ENCODE peak calls at places on chromosome 10, in eight cellular contexts. I is natural killer cell, Z is A549, B is neural crest cell, R is colonic mucosa, V is heart right ventricle, H is sigmoid colon, L is HCT116. G is an unnamed sample.

GRCh38 chr10:79293841-79294705 is 53.2 kb upstream of the PPIF start:
- DNase-seq in I (no peak), Z (no peak), B (no peak), R (no peak), V (no peak), H (no peak), L (no peak), G (peak)

GRCh38 chr10:50561816-50562215 is 61.9 kb downstream of the SGMS1 start:
- DNase-seq in I (no peak), Z (no peak), B (no peak), R (no peak), V (no peak), H (no peak), L (no peak), G (peak)

GRCh38 chr10:17084989-17085725 is 44.5 kb downstream of the CUBN start:
- DNase-seq in I (no peak), Z (no peak), B (no peak), R (no peak), V (peak), H (peak), L (no peak), G (no peak)

GRCh38 chr10:7339503-7339902 is 71.3 kb downstream of the SFMBT2 start:
- DNase-seq in I (no peak), Z (no peak), B (no peak), R (no peak), V (no peak), H (no peak), L (no peak), G (no peak)

GRCh38 chr10:74991435-74991834 is 120.0 kb upstream of the SAMD8 start:
- DNase-seq in I (no peak), Z (peak), B (no peak), R (no peak), V (no peak), H (no peak), L (peak), G (peak)

GRCh38 chr10:34922138-34922537 is 107.0 kb upstream of the PARD3 start:
- DNase-seq in I (no peak), Z (no peak), B (no peak), R (no peak), V (no peak), H (no peak), L (no peak), G (peak)

GRCh38 chr10:92816106-92816505 is 32.2 kb upstream of the EXOC6 start:
- DNase-seq in I (no peak), Z (no peak), B (no peak), R (no peak), V (no peak), H (no peak), L (no peak), G (no peak)

GRCh38 chr10:239109-239508 is 103.9 kb downstream of the ZMYND11 start:
- DNase-seq in I (no peak), Z (peak), B (no peak), R (no peak), V (no peak), H (no peak), L (no peak), G (peak)

GRCh38 chr10:32056136-32057040 is at the start of gene KIF5B:
- DNase-seq in I (peak), Z (peak), B (peak), R (peak), V (peak), H (peak), L (peak), G (peak)

GRCh38 chr10:98815039-98815660 is 368.4 kb upstream of the HPS1 start:
- DNase-seq in I (no peak), Z (no peak), B (no peak), R (no peak), V (no peak), H (no peak), L (no peak), G (no peak)

GRCh38 chr10:76252733-76253132 is 821.3 kb downstream of the LRMDA start:
- DNase-seq in I (no peak), Z (no peak), B (no peak), R (no peak), V (no peak), H (peak), L (no peak), G (no peak)

GRCh38 chr10:98361131-98361633 is 53.8 kb downstream of the PYROXD2 start:
- DNase-seq in I (no peak), Z (peak), B (peak), R (peak), V (peak), H (peak), L (no peak), G (peak)

GRCh38 chr10:132836832-132837540 is 51.0 kb upstream of the NKX6-2 start:
- DNase-seq in I (peak), Z (peak), B (peak), R (no peak), V (no peak), H (peak), L (no peak), G (peak)

GRCh38 chr10:75033399-75034130 is 77.9 kb upstream of the SAMD8 start:
- DNase-seq in I (no peak), Z (no peak), B (no peak), R (no peak), V (peak), H (no peak), L (no peak), G (no peak)

GRCh38 chr10:94403034-94403822 is 887 bp downstream of the TBC1D12 start:
- DNase-seq in I (no peak), Z (peak), B (peak), R (peak), V (peak), H (peak), L (peak), G (peak)

GRCh38 chr10:103072276-103072675 is 120.8 kb downstream of the NT5C2 start:
- DNase-seq in I (no peak), Z (no peak), B (no peak), R (no peak), V (no peak), H (no peak), L (no peak), G (no peak)

GRCh38 chr10:24951201-24952145 is 933 bp downstream of the PRTFDC1 start:
- DNase-seq in I (no peak), Z (peak), B (peak), R (peak), V (peak), H (no peak), L (no peak), G (no peak)

GRCh38 chr10:133087679-133088523 is at the start of gene ADGRA1:
- DNase-seq in I (no peak), Z (no peak), B (peak), R (no peak), V (no peak), H (no peak), L (no peak), G (no peak)

GRCh38 chr10:103395754-103396066 is 565 bp downstream of the ATP5MK start:
- DNase-seq in I (no peak), Z (peak), B (no peak), R (no peak), V (no peak), H (no peak), L (no peak), G (peak)

GRCh38 chr10:43040482-43041256 is 36.2 kb upstream of the RET start:
- DNase-seq in I (no peak), Z (no peak), B (no peak), R (peak), V (no peak), H (peak), L (no peak), G (no peak)

GRCh38 chr10:131049051-131049450 is 262.5 kb downstream of the TCERG1L start:
- DNase-seq in I (no peak), Z (no peak), B (no peak), R (no peak), V (no peak), H (no peak), L (no peak), G (no peak)

GRCh38 chr10:67815571-67816059 is 22.4 kb downstream of the DNAJC12 start:
- DNase-seq in I (no peak), Z (peak), B (no peak), R (no peak), V (no peak), H (no peak), L (no peak), G (peak)

GRCh38 chr10:28691187-28691694 is 13.9 kb downstream of the BAMBI start:
- DNase-seq in I (no peak), Z (no peak), B (no peak), R (no peak), V (no peak), H (no peak), L (no peak), G (no peak)

GRCh38 chr10:94706089-94706488 is 22.6 kb downstream of the CYP2C18 start:
- DNase-seq in I (no peak), Z (no peak), B (no peak), R (no peak), V (no peak), H (no peak), L (no peak), G (no peak)

GRCh38 chr10:64518456-64518855 is 997.3 kb downstream of the REEP3 start:
- DNase-seq in I (no peak), Z (no peak), B (no peak), R (no peak), V (no peak), H (no peak), L (no peak), G (no peak)

DNA sequence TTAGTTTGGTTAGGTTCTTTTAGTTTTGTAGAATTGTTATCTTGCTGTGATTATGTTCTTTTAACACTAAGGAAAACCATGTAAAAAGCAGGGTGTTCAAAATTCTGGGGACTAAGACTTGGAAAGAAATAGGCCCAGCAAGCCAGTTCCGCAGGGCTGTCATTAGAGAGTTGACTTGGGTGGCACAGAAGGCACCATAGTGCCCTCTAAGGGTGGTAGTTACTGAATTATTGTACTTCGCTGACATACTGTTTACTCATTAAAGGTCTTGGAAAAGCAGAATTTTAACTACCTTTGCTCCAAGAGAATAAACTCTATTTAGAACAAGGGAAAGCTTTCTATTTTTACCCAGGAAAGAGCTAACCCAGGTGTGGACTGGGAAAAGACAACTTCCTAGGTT is 86.5 kb downstream of the OTUD1 start:
- DNase-seq in I (no peak), Z (peak), B (no peak), R (peak), V (peak), H (no peak), L (no peak), G (peak)
- TF ChIP-seq CTCF in I (no peak), Z (peak), B (peak), R (peak), V (peak), H (no peak), L (peak), G (peak)

GRCh38 chr10:33291053-33291592 is 43.3 kb downstream of the NRP1 start:
- DNase-seq in I (no peak), Z (peak), B (no peak), R (no peak), V (no peak), H (no peak), L (no peak), G (peak)
- TF ChIP-seq CTCF in I (no peak), Z (peak), B (no peak), R (no peak), V (no peak), H (no peak), L (no peak), G (no peak)

GRCh38 chr10:86646532-86646931 is 7.8 kb upstream of the OPN4 start:
- DNase-seq in I (no peak), Z (no peak), B (no peak), R (no peak), V (no peak), H (no peak), L (no peak), G (no peak)

GRCh38 chr10:86645111-86645445 is 9.3 kb upstream of the OPN4 start:
- DNase-seq in I (no peak), Z (no peak), B (no peak), R (no peak), V (no peak), H (peak), L (no peak), G (no peak)

GRCh38 chr10:86642499-86642898 is 11.8 kb upstream of the OPN4 start:
- DNase-seq in I (no peak), Z (peak), B (no peak), R (no peak), V (no peak), H (no peak), L (no peak), G (peak)

GRCh38 chr10:86646933-86647332 is 7.4 kb upstream of the OPN4 start:
- DNase-seq in I (no peak), Z (no peak), B (no peak), R (no peak), V (no peak), H (no peak), L (no peak), G (no peak)

GRCh38 chr10:86644412-86645110 is 9.8 kb upstream of the OPN4 start:
- DNase-seq in I (no peak), Z (no peak), B (no peak), R (no peak), V (no peak), H (no peak), L (no peak), G (no peak)
- TF ChIP-seq CTCF in I (no peak), Z (no peak), B (peak), R (no peak), V (peak), H (no peak), L (peak), G (no peak)

GRCh38 chr10:30186371-30186875 is 127.0 kb upstream of the JCAD start:
- DNase-seq in I (no peak), Z (no peak), B (no peak), R (no peak), V (peak), H (no peak), L (no peak), G (peak)
- TF ChIP-seq CTCF in I (no peak), Z (peak), B (no peak), R (no peak), V (peak), H (no peak), L (peak), G (no peak)

G was measured in MCF 10A.